ENCODE peak calls at places on chromosomes 13 and 19, in six cellular contexts. Y is neuronal stem cell, U is mesendoderm, X is H1, P is IMR-90, R is H9. D is an unnamed sample.

GRCh38 chr19:42204684-42205083 is 12.8 kb downstream of the DEDD2 start:
- DNase-seq in Y (no peak), U (no peak), X (no peak), P (no peak), R (peak; percentile 52), D (no peak)

GRCh38 chr19:480016-480855 is 16.1 kb upstream of the MADCAM1 start:
- DNase-seq in Y (peak; percentile 59), U (peak; percentile 77), X (peak; percentile 86), P (no peak), R (peak; percentile 82), D (peak; percentile 70)

GRCh38 chr13:26051231-26052135 is at the start of gene SHISA2:
- DNase-seq in Y (peak; percentile 82), U (peak; percentile 71), X (peak; percentile 79), P (peak; percentile 31), R (peak; percentile 86), D (peak; percentile 73)

GRCh38 chr19:8528500-8528899 is 14.5 kb upstream of the ZNF414 start:
- DNase-seq in Y (no peak), U (no peak), X (no peak), P (no peak), R (no peak), D (no peak)

GRCh38 chr19:43105496-43105895 is 23.0 kb upstream of the PSG2 start:
- DNase-seq in Y (no peak), U (no peak), X (no peak), P (peak; percentile 44), R (no peak), D (no peak)

GRCh38 chr13:40664100-40665060 is 2.1 kb downstream of the FOXO1 start:
- DNase-seq in Y (peak; percentile 17), U (peak; percentile 79), X (peak; percentile 59), P (no peak), R (peak; percentile 37), D (peak; percentile 46)

GRCh38 chr13:113252516-113252915 is 43.1 kb downstream of the CUL4A start:
- DNase-seq in Y (no peak), U (no peak), X (no peak), P (no peak), R (no peak), D (no peak)

GRCh38 chr13:85970727-85971126 is 171.5 kb upstream of the SLITRK6 start:
- DNase-seq in Y (no peak), U (no peak), X (no peak), P (no peak), R (no peak), D (peak; percentile 27)

GRCh38 chr19:29671393-29672076 is 6.3 kb downstream of the PLEKHF1 start:
- DNase-seq in Y (no peak), U (no peak), X (no peak), P (no peak), R (no peak), D (peak; percentile 43)

GRCh38 chr19:28009696-28010095 is 1203.3 kb downstream of the UQCRFS1 start:
- DNase-seq in Y (no peak), U (no peak), X (no peak), P (no peak), R (no peak), D (no peak)

GRCh38 chr19:44816301-44816700 is 7.4 kb downstream of the BCAM start:
- DNase-seq in Y (no peak), U (no peak), X (no peak), P (no peak), R (no peak), D (no peak)

GRCh38 chr19:21020298-21021227 is at the start of gene ZNF430:
- DNase-seq in Y (peak; percentile 96), U (peak; percentile 99), X (peak; percentile 95), P (peak; percentile 90), R (peak; percentile 97), D (peak; percentile 95)
- H3K4ac ChIP-seq in Y (no peak within 1 kb of the TSS), U (no peak within 1 kb of the TSS), X (no peak within 1 kb of the TSS), P (peak within 1 kb of the TSS; percentile 79), R (no peak within 1 kb of the TSS), D (no peak within 1 kb of the TSS)

DNA sequence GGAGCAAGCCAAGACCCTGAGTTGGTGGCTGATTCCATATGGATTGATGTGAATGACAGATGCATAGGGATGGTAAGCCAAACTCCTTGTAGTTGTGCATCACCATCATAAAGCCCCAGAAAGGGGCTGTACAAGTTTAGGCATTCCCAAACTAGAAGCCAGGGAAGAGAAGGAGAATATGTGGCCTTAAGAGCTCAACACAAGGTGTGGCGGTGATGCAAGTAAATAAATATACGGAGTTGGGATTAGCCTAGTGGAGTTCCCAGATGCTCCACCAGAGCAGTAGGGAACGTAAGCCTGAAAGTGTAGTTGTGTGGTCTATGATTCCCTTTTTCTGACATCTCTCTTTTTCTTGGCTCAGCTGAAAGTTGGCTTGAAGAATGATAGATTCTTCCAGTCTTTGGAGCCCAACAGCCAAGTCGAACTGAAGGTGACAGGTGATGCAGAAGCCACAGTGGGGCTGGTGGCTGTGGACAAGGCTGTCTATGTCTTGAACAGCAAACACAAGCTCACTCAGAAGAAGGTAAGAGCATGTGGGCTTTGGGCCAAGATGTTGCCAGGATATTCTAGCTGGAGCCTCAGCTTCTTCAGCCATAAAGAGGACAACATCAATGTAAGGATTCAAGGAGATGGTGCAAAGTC is 30.1 kb downstream of the RDH8 start:
- DNase-seq in Y (peak; percentile 50), U (peak; percentile 72), X (no peak), P (peak; percentile 33), R (no peak), D (peak; percentile 62)
- H2BK15ac ChIP-seq in Y (no peak overlapping the region), U (no peak overlapping the region), X (no peak overlapping the region), P (no peak overlapping the region), R (no peak overlapping the region), D (no peak overlapping the region)

DNA sequence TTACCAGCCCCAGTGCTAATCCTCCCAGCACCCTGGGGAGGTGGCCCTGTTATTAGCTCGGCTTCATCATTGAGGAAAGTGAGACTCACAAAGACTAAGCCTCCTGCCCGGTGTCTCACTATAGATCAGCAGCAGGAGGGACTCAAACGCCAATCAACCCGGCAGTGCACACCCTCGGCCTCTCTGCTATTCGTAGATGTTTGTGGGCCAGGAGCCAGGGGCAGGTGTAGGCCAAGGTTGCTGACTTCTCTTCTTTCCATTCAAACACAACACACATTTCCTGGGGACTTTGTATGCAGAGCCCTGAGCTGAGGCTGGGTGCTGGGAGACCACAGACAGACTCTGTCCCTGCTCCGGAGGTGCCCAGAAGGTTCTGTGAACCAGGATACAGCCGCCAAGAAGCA is 9.4 kb upstream of the SBK3 start:
- DNase-seq in Y (no peak), U (no peak), X (no peak), P (no peak), R (no peak), D (no peak)
- H2AK5ac ChIP-seq in Y (no peak overlapping the region), U (no peak overlapping the region), X (no peak overlapping the region), P (no peak overlapping the region), R (no peak overlapping the region), D (peak overlapping the region; percentile 83)

GRCh38 chr13:95924389-95924994 is 128.7 kb downstream of the UGGT2 start:
- DNase-seq in Y (no peak), U (peak; percentile 91), X (no peak), P (peak; percentile 86), R (no peak), D (peak; percentile 84)
- H3K4ac ChIP-seq in Y (no peak overlapping the region), U (no peak overlapping the region), X (no peak overlapping the region), P (no peak overlapping the region), R (no peak overlapping the region), D (no peak overlapping the region)

GRCh38 chr19:33365676-33366075 is 7.8 kb upstream of the CEBPG start:
- DNase-seq in Y (no peak), U (no peak), X (no peak), P (no peak), R (no peak), D (no peak)

GRCh38 chr19:33368074-33368864 is 5.2 kb upstream of the CEBPG start:
- DNase-seq in Y (no peak), U (no peak), X (no peak), P (peak; percentile 65), R (no peak), D (peak; percentile 12)

GRCh38 chr19:33370783-33371182 is 2.7 kb upstream of the CEBPG start:
- DNase-seq in Y (no peak), U (no peak), X (no peak), P (no peak), R (no peak), D (no peak)

GRCh38 chr19:33366127-33366526 is 7.4 kb upstream of the CEBPG start:
- DNase-seq in Y (no peak), U (no peak), X (no peak), P (no peak), R (no peak), D (no peak)

DNA sequence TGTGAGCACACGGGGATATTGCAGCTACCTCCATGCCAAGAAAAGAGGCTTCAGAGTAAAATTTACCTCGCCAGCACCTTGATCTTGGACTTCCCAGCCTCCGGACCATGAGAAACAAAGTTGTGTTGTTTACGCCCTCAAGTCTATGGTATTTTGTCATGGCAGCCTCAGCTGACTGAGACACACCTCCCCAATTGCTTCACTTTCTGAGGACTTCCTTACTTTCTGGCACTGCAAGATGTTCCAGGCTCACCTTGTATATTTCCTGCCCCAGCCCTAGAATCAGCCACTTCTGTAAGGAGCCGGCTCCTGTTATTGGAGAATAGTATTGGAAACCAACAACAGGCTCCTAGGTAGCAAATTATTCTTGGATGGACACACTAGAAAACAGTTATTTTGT is 6.6 kb upstream of the CEBPG start:
- DNase-seq in Y (no peak), U (no peak), X (no peak), P (no peak), R (no peak), D (no peak)
- H2BK15ac ChIP-seq in Y (no peak overlapping the region), U (no peak overlapping the region), X (no peak overlapping the region), P (no peak overlapping the region), R (no peak overlapping the region), D (no peak overlapping the region)

GRCh38 chr19:11435057-11435832 is at the start of the genes ODAD3 and PRKCSH:
- DNase-seq in Y (peak; percentile 99), U (peak; percentile 100), X (peak; percentile 98), P (peak; percentile 100), R (peak; percentile 99), D (peak; percentile 100)

GRCh38 chr19:11437955-11438354 is 2.5 kb downstream of the PRKCSH start:
- DNase-seq in Y (no peak), U (no peak), X (no peak), P (no peak), R (no peak), D (no peak)

GRCh38 chr19:11434703-11435056 is 241 bp downstream of the ODAD3 start:
- DNase-seq in Y (no peak), U (no peak), X (no peak), P (no peak), R (no peak), D (no peak)

GRCh38 chr19:11435833-11436313 is 438 bp downstream of the PRKCSH start:
- DNase-seq in Y (no peak), U (peak; percentile 50), X (no peak), P (peak; percentile 31), R (no peak), D (peak; percentile 54)
- H2AK5ac ChIP-seq in Y (peak overlapping the region; percentile 72), U (peak overlapping the region; percentile 64), X (peak overlapping the region; percentile 3), P (peak overlapping the region; percentile 80), R (no peak overlapping the region), D (no peak overlapping the region)

GRCh38 chr13:28545583-28546333 is 50.8 kb upstream of the FLT1 start:
- DNase-seq in Y (no peak), U (peak; percentile 50), X (no peak), P (no peak), R (no peak), D (peak; percentile 39)
- H3K4ac ChIP-seq in Y (no peak overlapping the region), U (no peak overlapping the region), X (no peak overlapping the region), P (no peak overlapping the region), R (no peak overlapping the region), D (no peak overlapping the region)